ENCODE peak calls at places on chromosomes 13 and 19, in five cellular contexts. I is T-helper 9 cell, S is SK-MEL-5, P is M059J, O is anterior cingulate cortex. L is an unnamed sample.

GRCh38 chr13:46289260-46289955 is 77.7 kb downstream of the LRRC63 start:
- DNase-seq in P (no peak), S (no peak), I (no peak), O (no peak), L (no peak)

GRCh38 chr13:30872685-30873443 is 33.2 kb upstream of the MEDAG start:
- DNase-seq in S (no peak), O (no peak), P (peak), I (no peak), L (no peak)

GRCh38 chr19:7652061-7652641 is 15.2 kb downstream of the STXBP2 start:
- DNase-seq in O (peak), S (peak), I (peak), P (peak), L (no peak)

GRCh38 chr13:29594310-29594709 is 1.2 kb downstream of the SLC7A1 start:
- DNase-seq in O (no peak), P (peak), S (peak), I (peak), L (no peak)

GRCh38 chr19:27971071-27971470 is 1241.9 kb downstream of the UQCRFS1 start:
- DNase-seq in O (no peak), S (no peak), P (peak), I (no peak), L (no peak)

GRCh38 chr19:37817180-37817911 is 38.0 kb upstream of the ZNF573 start:
- DNase-seq in O (peak), S (no peak), P (peak), I (peak), L (peak)

GRCh38 chr13:73168226-73168992 is 109.6 kb downstream of the KLF5 start:
- DNase-seq in P (peak), S (no peak), O (no peak), I (no peak), L (no peak)

GRCh38 chr13:32645854-32646253 is 59.6 kb downstream of the PDS5B start:
- DNase-seq in P (no peak), O (no peak), S (no peak), I (no peak), L (no peak)

GRCh38 chr13:54511356-54511755 is 1482.7 kb downstream of the OLFM4 start:
- DNase-seq in S (no peak), I (no peak), P (no peak), O (no peak), L (no peak)

GRCh38 chr13:41356788-41357187 is 45.7 kb downstream of the NAA16 start:
- DNase-seq in P (no peak), S (no peak), O (no peak), I (peak), L (no peak)

GRCh38 chr13:114148521-114148855 is 16.1 kb upstream of the RASA3 start:
- DNase-seq in S (no peak), O (no peak), P (no peak), I (peak), L (no peak)

GRCh38 chr13:106156468-106156867 is 379.0 kb downstream of the EFNB2 start:
- DNase-seq in P (peak), I (no peak), S (no peak), O (no peak), L (no peak)

GRCh38 chr19:9857920-9858746 is 23.0 kb downstream of the PIN1 start:
- DNase-seq in O (no peak), S (no peak), P (no peak), I (no peak), L (no peak)

GRCh38 chr19:51295382-51296126 is 15.9 kb upstream of the IGLON5 start:
- DNase-seq in P (no peak), S (no peak), I (no peak), O (no peak), L (no peak)

L was measured in cortex of kidney.